ENCODE peak calls at places on chromosomes 4 and X, in six cellular contexts. W is stimulated activated CD4-positive, alpha-beta T cell treated with anti-CD3 and anti-CD28 coated beads, Interleukin-1b, Interleukin-23, amount 100 ng/mL, for 1 hour; H is iris pigment epithelial cell; G is H9; C is lower lobe of right lung; N is mesothelial cell of epicardium. F is an unnamed sample.

GRCh38 chrX:74902806-74903205 is 22.4 kb downstream of the NEXMIF start:
- DNase-seq in H (no peak), G (no peak), N (no peak), W (no peak), C (no peak), F (no peak)

GRCh38 chr4:112266823-112267222 is 18.9 kb downstream of the TIFA start:
- DNase-seq in H (peak; percentile 56), C (no peak), N (no peak), G (no peak), W (no peak), F (no peak)

GRCh38 chrX:34350552-34350951 is 218.4 kb upstream of the FAM47A start:
- DNase-seq in N (no peak), G (no peak), H (peak; percentile 35), W (no peak), C (no peak), F (no peak)

GRCh38 chr4:175459571-175459970 is 352.5 kb downstream of the GPM6A start:
- DNase-seq in N (no peak), W (no peak), C (no peak), H (peak; percentile 50), G (no peak), F (no peak)

GRCh38 chr4:21949073-21949457 is 493 bp upstream of the KCNIP4 start:
- DNase-seq in N (peak; percentile 44), G (peak; percentile 38), H (no peak), C (no peak), W (no peak), F (no peak)

GRCh38 chr4:8465615-8466611 is 25.3 kb downstream of the TRMT44 start:
- DNase-seq in W (no peak), N (no peak), C (no peak), G (no peak), H (no peak), F (no peak)

GRCh38 chrX:68428431-68428830 is 4.9 kb downstream of the OPHN1 start:
- DNase-seq in N (no peak), C (no peak), H (peak; percentile 74), W (no peak), G (no peak), F (no peak)

GRCh38 chrX:107470198-107470597 is 20.7 kb downstream of the FRMPD3 start:
- DNase-seq in G (no peak), C (no peak), N (no peak), W (no peak), H (no peak), F (no peak)

GRCh38 chrX:9770319-9770718 is 4.7 kb upstream of the GPR143 start:
- DNase-seq in W (no peak), H (no peak), C (no peak), N (no peak), G (no peak), F (no peak)

GRCh38 chrX:100647095-100647494 is 3.1 kb downstream of the SRPX2 start:
- DNase-seq in G (no peak), N (no peak), W (no peak), C (no peak), H (peak; percentile 60), F (no peak)

GRCh38 chrX:72305286-72306084 is at the start of gene CITED1:
- DNase-seq in C (peak; percentile 41), W (no peak), G (peak; percentile 40), H (no peak), N (no peak), F (no peak)

GRCh38 chr4:152100378-152101201 is 339.8 kb upstream of the GATB start:
- DNase-seq in N (no peak), G (no peak), W (peak; percentile 30), C (no peak), H (no peak), F (no peak)

GRCh38 chr4:163191999-163192398 is 25.3 kb upstream of the NAF1 start:
- DNase-seq in W (no peak), G (no peak), C (no peak), N (no peak), H (peak; percentile 50), F (no peak)

GRCh38 chr4:89518259-89518658 is 210.7 kb upstream of the GPRIN3 start:
- DNase-seq in N (no peak), C (no peak), W (no peak), H (no peak), G (no peak), F (no peak)

GRCh38 chrX:130523460-130524394 is 121.9 kb downstream of the RBMX2 start:
- DNase-seq in H (no peak), C (peak; percentile 50), W (no peak), G (peak; percentile 76), N (peak; percentile 45), F (no peak)

GRCh38 chr4:140048419-140049022 is 105.5 kb downstream of the MAML3 start:
- DNase-seq in N (no peak), G (no peak), H (no peak), W (no peak), C (no peak), F (no peak)

GRCh38 chr4:103948244-103949018 is 228.6 kb upstream of the TACR3 start:
- DNase-seq in C (no peak), H (no peak), G (peak; percentile 68), N (no peak), W (no peak), F (no peak)

GRCh38 chr4:26076000-26076587 is 162.1 kb downstream of the SMIM20 start:
- DNase-seq in W (no peak), C (no peak), H (peak; percentile 75), G (no peak), N (no peak), F (no peak)

GRCh38 chr4:140756292-140757219 is at the start of gene TBC1D9:
- DNase-seq in N (peak; percentile 69), W (no peak), G (peak; percentile 95), H (peak; percentile 71), C (peak; percentile 87), F (peak; percentile 15)

GRCh38 chr4:64330143-64330542 is 79.1 kb downstream of the TECRL start:
- DNase-seq in W (no peak), N (no peak), H (no peak), G (no peak), C (no peak), F (no peak)

GRCh38 chr4:95694411-95694810 is 145.5 kb upstream of the PDHA2 start:
- DNase-seq in G (no peak), H (no peak), N (no peak), C (no peak), W (no peak), F (no peak)

GRCh38 chrX:72048515-72049455 is 82.9 kb downstream of the RTL5 start:
- DNase-seq in G (no peak), H (no peak), C (no peak), W (no peak), N (no peak), F (no peak)

GRCh38 chrX:103831803-103832544 is at the start of gene RAB9B:
- DNase-seq in C (peak; percentile 75), W (peak; percentile 29), H (peak; percentile 37), N (peak; percentile 59), G (peak; percentile 88), F (peak; percentile 8)

GRCh38 chr4:78480286-78480685 is 71.3 kb upstream of the ANXA3 start:
- DNase-seq in C (no peak), H (no peak), W (no peak), G (no peak), N (no peak), F (no peak)

F was measured in cortex of kidney.